ENCODE peak calls at places on chromosome 2, in nine cellular contexts. B is colonic mucosa, N is foreskin fibroblast, S is GM12865, G is adrenal gland, L is keratinocyte, U is fibroblast of pulmonary artery, M is Panc1, H is NB4. Z is an unnamed sample.

GRCh38 chr2:12486205-12487118 is 230.3 kb upstream of the TRIB2 start:
- DNase-seq in B (no peak), N (peak; percentile 9), S (peak; percentile 45), G (peak; percentile 48), L (no peak), U (no peak), M (no peak), H (no peak), Z (peak; percentile 26)

GRCh38 chr2:41027095-41027494 is 575.2 kb upstream of the SLC8A1 start:
- DNase-seq in B (no peak), N (no peak), S (no peak), G (no peak), L (no peak), U (no peak), M (no peak), H (no peak), Z (no peak)

GRCh38 chr2:129709030-129709955 is 270.2 kb upstream of the RAB6C start:
- DNase-seq in B (no peak), N (no peak), S (no peak), G (no peak), L (no peak), U (no peak), M (no peak), H (no peak), Z (no peak)

GRCh38 chr2:64151498-64151897 is 7.3 kb upstream of the PELI1 start:
- DNase-seq in B (no peak), N (no peak), S (no peak), G (no peak), L (no peak), U (no peak), M (no peak), H (no peak), Z (no peak)

GRCh38 chr2:186486651-186487647 is 889 bp downstream of the ZC3H15 start:
- DNase-seq in B (no peak), N (no peak), S (peak; percentile 21), G (no peak), L (no peak), U (peak; percentile 41), M (no peak), H (peak; percentile 40), Z (peak; percentile 18)

GRCh38 chr2:190819835-190820234 is 60.8 kb upstream of the GLS start:
- DNase-seq in B (no peak), N (peak; percentile 77), S (no peak), G (no peak), L (no peak), U (peak; percentile 88), M (no peak), H (no peak), Z (peak; percentile 97)

GRCh38 chr2:1156526-1156925 is 205.9 kb downstream of the SNTG2 start:
- DNase-seq in B (no peak), N (no peak), S (no peak), G (no peak), L (no peak), U (no peak), M (no peak), H (no peak), Z (no peak)

GRCh38 chr2:3326871-3327270 is 50.7 kb downstream of the EIPR1 start:
- DNase-seq in B (no peak), N (no peak), S (no peak), G (no peak), L (no peak), U (no peak), M (no peak), H (no peak), Z (no peak)

GRCh38 chr2:200705305-200705985 is 106.3 kb upstream of the BZW1 start:
- DNase-seq in B (no peak), N (no peak), S (no peak), G (no peak), L (no peak), U (peak; percentile 40), M (no peak), H (no peak), Z (no peak)

GRCh38 chr2:168189835-168190426 is 57.5 kb downstream of the STK39 start:
- DNase-seq in B (no peak), N (peak; percentile 56), S (no peak), G (no peak), L (peak; percentile 48), U (peak; percentile 69), M (no peak), H (no peak), Z (peak; percentile 48)

GRCh38 chr2:200026312-200026711 is 70.9 kb downstream of the MAIP1 start:
- DNase-seq in B (no peak), N (peak; percentile 22), S (no peak), G (no peak), L (no peak), U (no peak), M (no peak), H (no peak), Z (peak; percentile 86)

GRCh38 chr2:36618381-36618780 is 20.4 kb upstream of the FEZ2 start:
- DNase-seq in B (peak; percentile 31), N (peak; percentile 47), S (peak; percentile 67), G (peak; percentile 26), L (no peak), U (peak; percentile 84), M (peak; percentile 35), H (peak; percentile 79), Z (peak; percentile 59)

GRCh38 chr2:33804155-33804554 is 205.1 kb upstream of the FAM98A start:
- DNase-seq in B (no peak), N (no peak), S (no peak), G (no peak), L (no peak), U (no peak), M (no peak), H (no peak), Z (no peak)

GRCh38 chr2:58870704-58871103 is 629.6 kb upstream of the FANCL start:
- DNase-seq in B (no peak), N (no peak), S (peak; percentile 43), G (no peak), L (no peak), U (no peak), M (no peak), H (peak; percentile 12), Z (no peak)

GRCh38 chr2:200308001-200308400 is 1.5 kb downstream of the SPATS2L start:
- DNase-seq in B (no peak), N (peak; percentile 32), S (no peak), G (no peak), L (no peak), U (peak; percentile 49), M (no peak), H (no peak), Z (peak; percentile 62)

GRCh38 chr2:162333968-162334367 is 10.0 kb upstream of the GCA start:
- DNase-seq in B (peak; percentile 58), N (no peak), S (peak; percentile 24), G (no peak), L (no peak), U (peak; percentile 35), M (no peak), H (peak; percentile 43), Z (peak; percentile 13)

GRCh38 chr2:218993345-218994315 is at the start of gene CRYBA2:
- DNase-seq in B (no peak), N (no peak), S (no peak), G (no peak), L (no peak), U (peak; percentile 7), M (no peak), H (peak; percentile 40), Z (no peak)

GRCh38 chr2:67867735-67868134 is 195.1 kb downstream of the C1D start:
- DNase-seq in B (no peak), N (peak; percentile 29), S (no peak), G (no peak), L (no peak), U (peak; percentile 18), M (no peak), H (no peak), Z (peak; percentile 22)

GRCh38 chr2:177172034-177172880 is 40.3 kb upstream of the HNRNPA3 start:
- DNase-seq in B (no peak), N (peak; percentile 54), S (no peak), G (no peak), L (peak; percentile 45), U (peak; percentile 68), M (no peak), H (no peak), Z (peak; percentile 80)

GRCh38 chr2:170873035-170873692 is 55.9 kb upstream of the GORASP2 start:
- DNase-seq in B (peak; percentile 72), N (peak; percentile 44), S (peak; percentile 82), G (peak; percentile 80), L (no peak), U (peak; percentile 72), M (peak; percentile 64), H (peak; percentile 80), Z (peak; percentile 65)
- H3K4me3 ChIP-seq in B (peak overlapping the region; percentile 9), N (peak overlapping the region; percentile 39), S (peak overlapping the region; percentile 1), G (peak overlapping the region; percentile 31), L (peak overlapping the region; percentile 4), U (peak overlapping the region; percentile 19), M (peak overlapping the region; percentile 32), H (peak overlapping the region; percentile 40), Z (peak overlapping the region; percentile 23)

GRCh38 chr2:172996387-172996961 is 79.2 kb upstream of the MAP3K20 start:
- DNase-seq in B (no peak), N (peak; percentile 32), S (no peak), G (no peak), L (no peak), U (no peak), M (no peak), H (no peak), Z (peak; percentile 44)

GRCh38 chr2:172993924-172994717 is 81.5 kb upstream of the MAP3K20 start:
- DNase-seq in B (no peak), N (no peak), S (no peak), G (no peak), L (no peak), U (no peak), M (no peak), H (no peak), Z (no peak)

GRCh38 chr2:172997031-172997430 is 78.6 kb upstream of the MAP3K20 start:
- DNase-seq in B (no peak), N (no peak), S (no peak), G (no peak), L (no peak), U (no peak), M (no peak), H (no peak), Z (peak; percentile 29)

GRCh38 chr2:172998547-172998946 is 77.1 kb upstream of the MAP3K20 start:
- DNase-seq in B (no peak), N (no peak), S (no peak), G (no peak), L (no peak), U (peak; percentile 16), M (no peak), H (no peak), Z (peak; percentile 43)

GRCh38 chr2:172995323-172996244 is 80.1 kb upstream of the MAP3K20 start:
- DNase-seq in B (no peak), N (peak; percentile 82), S (no peak), G (no peak), L (no peak), U (peak; percentile 95), M (no peak), H (peak; percentile 44), Z (peak; percentile 96)
- TF ChIP-seq CTCF in B (no peak), N (peak; percentile 11), S (no peak), G (no peak), L (peak; percentile 53), U (peak; percentile 46), M (peak; percentile 36), H (no peak), Z (peak; percentile 58)

GRCh38 chr2:224171226-224171625 is 132.1 kb upstream of the SERPINE2 start:
- DNase-seq in B (peak; percentile 38), N (no peak), S (no peak), G (no peak), L (no peak), U (no peak), M (no peak), H (no peak), Z (no peak)
- H3K4me3 ChIP-seq in B (no peak overlapping the region), N (no peak overlapping the region), S (no peak overlapping the region), G (no peak overlapping the region), L (no peak overlapping the region), U (no peak overlapping the region), M (no peak overlapping the region), H (no peak overlapping the region), Z (no peak overlapping the region)

GRCh38 chr2:60534034-60534393 is 19.4 kb downstream of the BCL11A start:
- DNase-seq in B (no peak), N (no peak), S (no peak), G (no peak), L (no peak), U (no peak), M (no peak), H (no peak), Z (no peak)
- TF ChIP-seq CTCF in B (no peak), N (no peak), S (no peak), G (no peak), L (peak; percentile 1), U (no peak), M (no peak), H (no peak), Z (peak; percentile 8)